ENCODE peak calls at places on chromosome 22, in five cellular contexts. L is COR-L47, V is activated T-cell treated with anti-CD3 and anti-CD28 coated beads for 24 hours, P is NCI-H510A treated with DMSO at 0.1 percent for 48 hours, N is foreskin melanocyte. K is an unnamed sample.

GRCh38 chr22:23380911-23381310 is 199.2 kb downstream of the IGLL1 start:
- DNase-seq in L (no peak), V (no peak), P (no peak), N (no peak), K (no peak)

GRCh38 chr22:32306561-32306960 is 51.1 kb upstream of the RFPL3 start:
- DNase-seq in L (no peak), V (no peak), P (no peak), N (no peak), K (no peak)

GRCh38 chr22:39661501-39661841 is 90.9 kb downstream of the CACNA1I start:
- DNase-seq in L (no peak), V (no peak), P (no peak), N (no peak), K (no peak)

GRCh38 chr22:26722159-26722558 is 64.8 kb downstream of the MIAT start:
- DNase-seq in L (no peak), V (no peak), P (no peak), N (no peak), K (no peak)

GRCh38 chr22:42343136-42343484 is 72.7 kb upstream of the TCF20 start:
- DNase-seq in L (peak), V (no peak), P (peak), N (no peak), K (peak)

GRCh38 chr22:35777335-35777975 is 59.8 kb downstream of the APOL5 start:
- DNase-seq in L (no peak), V (no peak), P (no peak), N (no peak), K (no peak)

GRCh38 chr22:18091916-18092526 is 14.2 kb downstream of the PEX26 start:
- DNase-seq in L (no peak), V (no peak), P (no peak), N (no peak), K (no peak)

GRCh38 chr22:44645531-44645930 is 56.5 kb upstream of the PRR5 start:
- DNase-seq in L (no peak), V (no peak), P (no peak), N (no peak), K (no peak)

GRCh38 chr22:36660931-36661330 is 42.6 kb downstream of the CACNG2 start:
- DNase-seq in L (no peak), V (no peak), P (no peak), N (no peak), K (no peak)

K was measured in NCI-H1417.